ENCODE peak calls at places on chromosomes 6 and 20, in four cellular contexts. H is AG04450, P is NCI-H2081 treated with DMSO at 0.1 percent for 48 hours, A is choroid plexus epithelial cell. O is an unnamed sample.

GRCh38 chr6:167151648-167152047 is 6.1 kb downstream of the GPR31 start:
- DNase-seq in H (no peak), P (no peak), A (no peak), O (no peak)

GRCh38 chr6:7249946-7250643 is 62.9 kb downstream of the SSR1 start:
- DNase-seq in H (no peak), P (no peak), A (no peak), O (no peak)

GRCh38 chr6:142845624-142846458 is 99.1 kb downstream of the HIVEP2 start:
- DNase-seq in H (no peak), P (peak), A (peak), O (peak)

GRCh38 chr6:100751590-100751989 is 129.5 kb downstream of the ASCC3 start:
- DNase-seq in H (no peak), P (no peak), A (no peak), O (no peak)

GRCh38 chr6:133062077-133062476 is 179.1 kb upstream of the EYA4 start:
- DNase-seq in H (peak), P (no peak), A (peak), O (peak)

GRCh38 chr6:150770631-150771030 is 94.9 kb upstream of the MTHFD1L start:
- DNase-seq in H (no peak), P (no peak), A (no peak), O (peak)

GRCh38 chr6:169700296-169700695 is 1.5 kb downstream of the WDR27 start:
- DNase-seq in H (no peak), P (no peak), A (peak), O (no peak)

GRCh38 chr6:118618676-118619377 is 32.6 kb downstream of the CEP85L start:
- DNase-seq in H (no peak), P (no peak), A (peak), O (peak)

GRCh38 chr6:51542466-51542865 is 544.9 kb downstream of the PKHD1 start:
- DNase-seq in H (no peak), P (no peak), A (no peak), O (no peak)

GRCh38 chr6:30219244-30219643 is 6.0 kb upstream of the TRIM26 start:
- DNase-seq in H (no peak), P (peak), A (peak), O (no peak)

GRCh38 chr20:57902478-57902877 is 192.7 kb upstream of the PMEPA1 start:
- DNase-seq in H (no peak), P (no peak), A (peak), O (no peak)

GRCh38 chr6:102774326-102774725 is 1380.8 kb downstream of the GRIK2 start:
- DNase-seq in H (no peak), P (no peak), A (no peak), O (no peak)

GRCh38 chr6:53862517-53863457 is 68.0 kb downstream of the LRRC1 start:
- DNase-seq in H (peak), P (no peak), A (peak), O (peak)

GRCh38 chr20:61850457-61850856 is 215.2 kb downstream of the TAF4 start:
- DNase-seq in H (no peak), P (no peak), A (no peak), O (no peak)

GRCh38 chr20:10541668-10542411 is 106.7 kb downstream of the SLX4IP start:
- DNase-seq in H (no peak), P (peak), A (no peak), O (no peak)

GRCh38 chr20:54000914-54001313 is 69.5 kb downstream of the BCAS1 start:
- DNase-seq in H (no peak), P (no peak), A (no peak), O (no peak)

GRCh38 chr20:1282966-1283365 is 16.9 kb downstream of the SNPH start:
- DNase-seq in H (no peak), P (no peak), A (no peak), O (no peak)